ENCODE peak calls at places on chromosomes 7 and 10, in ten cellular contexts. I, E, H, Q, T, C, V, D, N and P are unnamed samples.
A peak's percentile ranks its signal among the peaks of the same experiment; 100 is the strongest.

GRCh38 chr7:42677751-42678231 is 234.1 kb downstream of the C7orf25 start:
- DNase-seq in I (peak; percentile 72), E (peak; percentile 62), H (no peak), Q (no peak), T (peak; percentile 85), C (no peak), V (no peak), D (no peak), N (peak; percentile 92), P (no peak)

GRCh38 chr7:156175003-156175402 is 362.7 kb upstream of the SHH start:
- DNase-seq in I (no peak), E (no peak), H (no peak), Q (no peak), T (no peak), C (no peak), V (no peak), D (no peak), N (no peak), P (no peak)

GRCh38 chr7:35246819-35247218 is 7.1 kb downstream of the TBX20 start:
- DNase-seq in I (no peak), E (no peak), H (no peak), Q (no peak), T (no peak), C (no peak), V (no peak), D (no peak), N (peak; percentile 34), P (no peak)

GRCh38 chr10:100148353-100149211 is 37.2 kb downstream of the ERLIN1 start:
- DNase-seq in I (no peak), E (peak; percentile 95), H (no peak), Q (peak; percentile 63), T (peak; percentile 64), C (no peak), V (peak; percentile 51), D (no peak), N (peak; percentile 7), P (no peak)

GRCh38 chr10:133316266-133316665 is 7.6 kb downstream of the ZNF511 start:
- DNase-seq in I (no peak), E (no peak), H (no peak), Q (no peak), T (no peak), C (no peak), V (no peak), D (no peak), N (no peak), P (no peak)

GRCh38 chr7:294440-295154 is 4.6 kb downstream of the FOXL3 start:
- DNase-seq in I (no peak), E (no peak), H (no peak), Q (no peak), T (no peak), C (no peak), V (no peak), D (no peak), N (no peak), P (no peak)

GRCh38 chr10:22230331-22230833 is 12.6 kb upstream of the EBLN1 start:
- DNase-seq in I (no peak), E (peak; percentile 26), H (peak; percentile 15), Q (peak; percentile 20), T (peak; percentile 71), C (no peak), V (no peak), D (no peak), N (peak; percentile 71), P (no peak)

GRCh38 chr7:131040467-131040932 is 287.2 kb upstream of the MKLN1 start:
- DNase-seq in I (peak; percentile 63), E (peak; percentile 47), H (peak; percentile 59), Q (peak; percentile 64), T (peak; percentile 84), C (no peak), V (peak; percentile 74), D (peak; percentile 71), N (peak; percentile 84), P (no peak)

GRCh38 chr7:2645274-2645868 is 13.6 kb downstream of the TTYH3 start:
- DNase-seq in I (no peak), E (no peak), H (peak; percentile 49), Q (no peak), T (peak; percentile 19), C (no peak), V (no peak), D (no peak), N (no peak), P (peak; percentile 60)

GRCh38 chr10:116444527-116445142 is 17.0 kb downstream of the PNLIPRP3 start:
- DNase-seq in I (peak; percentile 8), E (peak; percentile 34), H (peak; percentile 44), Q (peak; percentile 18), T (peak; percentile 53), C (no peak), V (peak; percentile 5), D (no peak), N (peak; percentile 41), P (no peak)

GRCh38 chr7:120920588-120920987 is 30.0 kb upstream of the ING3 start:
- DNase-seq in I (no peak), E (no peak), H (no peak), Q (no peak), T (no peak), C (no peak), V (no peak), D (no peak), N (no peak), P (no peak)

GRCh38 chr7:75686551-75686950 is 52.2 kb downstream of the HIP1 start:
- DNase-seq in I (no peak), E (no peak), H (no peak), Q (no peak), T (no peak), C (no peak), V (no peak), D (no peak), N (no peak), P (no peak)

GRCh38 chr10:126459878-126460481 is 71.7 kb upstream of the ADAM12 start:
- DNase-seq in I (peak; percentile 57), E (peak; percentile 66), H (no peak), Q (no peak), T (peak; percentile 97), C (no peak), V (peak; percentile 88), D (no peak), N (peak; percentile 81), P (no peak)

GRCh38 chr10:63593576-63593975 is 72.4 kb downstream of the REEP3 start:
- DNase-seq in I (no peak), E (no peak), H (no peak), Q (no peak), T (no peak), C (no peak), V (no peak), D (no peak), N (peak; percentile 85), P (no peak)

GRCh38 chr10:98316661-98317060 is 48.7 kb upstream of the LOXL4 start:
- DNase-seq in I (no peak), E (no peak), H (no peak), Q (no peak), T (peak; percentile 58), C (no peak), V (peak; percentile 35), D (no peak), N (peak; percentile 50), P (no peak)

GRCh38 chr7:56046728-56047445 is 4.4 kb downstream of the PSPH start:
- DNase-seq in I (peak; percentile 60), E (no peak), H (no peak), Q (no peak), T (peak; percentile 94), C (no peak), V (no peak), D (no peak), N (peak; percentile 98), P (no peak)

GRCh38 chr7:95004618-95005282 is 97.4 kb downstream of the PPP1R9A start:
- DNase-seq in I (no peak), E (no peak), H (no peak), Q (no peak), T (no peak), C (no peak), V (no peak), D (peak; percentile 38), N (no peak), P (no peak)
- TF ChIP-seq CTCF in I (no peak), E (no peak), H (no peak), Q (no peak), T (no peak), C (no peak), V (no peak), D (no peak), N (no peak), P (no peak)

GRCh38 chr10:46282460-46283216 is 4.2 kb upstream of the ANTXRL start:
- DNase-seq in I (no peak), E (peak; percentile 20), H (peak; percentile 40), Q (peak; percentile 62), T (peak; percentile 84), C (peak; percentile 58), V (no peak), D (peak; percentile 78), N (peak; percentile 68), P (no peak)
- TF ChIP-seq CTCF in I (no peak), E (no peak), H (no peak), Q (no peak), T (no peak), C (no peak), V (no peak), D (no peak), N (no peak), P (no peak)

DNA sequence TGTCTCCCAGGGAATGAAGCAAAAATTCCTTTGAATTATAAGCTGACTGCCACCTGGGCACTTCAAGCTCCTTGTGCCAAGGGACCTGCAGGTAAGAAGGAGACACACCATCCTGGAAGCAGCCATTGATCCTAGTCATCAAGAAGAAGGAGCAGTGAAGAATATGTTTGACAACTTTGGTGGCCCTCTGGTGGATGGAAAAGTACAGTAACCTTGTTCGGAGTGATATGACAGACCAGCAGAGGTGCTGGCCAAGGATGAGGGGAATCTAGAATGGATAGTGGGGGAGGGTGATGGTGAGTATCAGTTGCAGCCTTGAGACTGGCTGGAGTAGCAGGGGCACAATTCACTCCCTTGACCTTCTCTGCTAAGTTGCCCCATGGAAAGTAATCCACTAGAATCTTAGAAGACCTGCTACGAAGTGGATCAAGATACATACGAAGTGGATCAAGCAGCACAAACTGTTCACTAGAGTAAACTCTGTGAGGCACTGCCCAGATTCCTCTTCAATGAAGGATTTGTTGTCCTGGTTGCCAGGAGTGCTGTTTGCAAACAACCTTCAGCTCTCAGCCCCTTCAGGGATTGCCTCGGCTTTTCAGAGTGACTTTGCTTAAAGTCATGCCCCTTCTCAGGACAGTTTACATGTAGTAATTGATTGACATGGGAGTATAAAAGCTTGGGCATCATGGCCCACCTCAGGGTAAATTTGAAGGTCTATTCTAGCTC is 44.8 kb upstream of the ORC5 start:
- DNase-seq in I (no peak), E (no peak), H (no peak), Q (no peak), T (peak; percentile 18), C (no peak), V (no peak), D (no peak), N (no peak), P (no peak)
- TF ChIP-seq CTCF in I (peak; percentile 13), E (no peak), H (no peak), Q (no peak), T (peak; percentile 31), C (no peak), V (peak; percentile 39), D (peak; percentile 12), N (no peak), P (no peak)

DNA sequence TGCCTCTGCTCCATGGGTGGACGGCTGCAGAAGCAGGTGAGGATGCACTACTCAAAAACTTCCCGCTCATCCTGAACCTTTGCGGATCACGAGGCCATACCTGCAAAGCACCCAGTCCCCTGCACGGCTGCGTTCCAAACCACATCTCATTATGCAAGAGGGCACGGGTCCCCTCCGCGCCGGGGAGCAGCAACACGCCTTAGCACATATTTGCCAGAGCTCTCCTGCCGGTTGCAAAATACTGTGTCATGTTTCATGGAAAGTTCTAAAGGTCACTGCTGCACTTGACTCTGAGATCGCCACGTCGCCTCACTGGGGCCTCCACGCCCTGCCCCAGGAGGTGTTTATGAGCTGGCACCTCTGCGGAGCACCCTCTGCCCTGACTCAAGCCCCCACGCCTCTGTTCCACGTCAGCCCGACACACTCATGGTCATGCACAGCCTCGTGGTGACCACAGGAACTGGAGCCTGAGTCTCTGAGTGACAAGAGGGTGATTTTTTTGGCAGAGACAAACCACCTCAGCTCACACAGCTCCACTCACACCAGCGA is 131.8 kb downstream of the PRKAG2 start:
- DNase-seq in I (peak; percentile 29), E (peak; percentile 51), H (no peak), Q (no peak), T (peak; percentile 87), C (no peak), V (peak; percentile 95), D (peak; percentile 54), N (peak; percentile 75), P (peak; percentile 30)
- TF ChIP-seq CTCF in I (peak; percentile 60), E (peak; percentile 55), H (no peak), Q (no peak), T (peak; percentile 62), C (no peak), V (peak; percentile 78), D (peak; percentile 38), N (peak; percentile 58), P (no peak)